ENCODE peak calls at places on chromosomes 2 and 18, in eight cellular contexts. One of them, this sample, is unnamed.
A peak's percentile ranks its signal among the peaks of the same experiment; 100 is the strongest.

GRCh38 chr2:148493822-148494563 is 150.6 kb upstream of the EPC2 start:
- DNase-seq in ascending aorta: no peak
- DNase-seq in amniotic epithelial cell: no peak
- DNase-seq in anterior cingulate cortex: no peak
- DNase-seq in Calu3: no peak
- DNase-seq in endothelial cell: no peak
- DNase-seq in SK-N-DZ: no peak
- DNase-seq in neural crest cell: no peak
- DNase-seq in this sample: no peak

GRCh38 chr2:5696351-5696740 is 4.2 kb downstream of the SOX11 start:
- DNase-seq in neural crest cell: peak; percentile 32
- DNase-seq in amniotic epithelial cell: peak; percentile 28
- DNase-seq in ascending aorta: no peak
- DNase-seq in Calu3: no peak
- DNase-seq in anterior cingulate cortex: no peak
- DNase-seq in endothelial cell: peak; percentile 47
- DNase-seq in SK-N-DZ: no peak
- DNase-seq in this sample: no peak

GRCh38 chr2:240655931-240656886 is 26.5 kb downstream of the AQP12B start:
- DNase-seq in Calu3: no peak
- DNase-seq in ascending aorta: no peak
- DNase-seq in anterior cingulate cortex: no peak
- DNase-seq in SK-N-DZ: no peak
- DNase-seq in endothelial cell: no peak
- DNase-seq in neural crest cell: no peak
- DNase-seq in amniotic epithelial cell: peak; percentile 18
- DNase-seq in this sample: no peak

GRCh38 chr2:88835726-88836125 is 144.3 kb downstream of the RPIA start:
- DNase-seq in anterior cingulate cortex: no peak
- DNase-seq in Calu3: no peak
- DNase-seq in ascending aorta: no peak
- DNase-seq in amniotic epithelial cell: no peak
- DNase-seq in endothelial cell: no peak
- DNase-seq in neural crest cell: no peak
- DNase-seq in SK-N-DZ: no peak
- DNase-seq in this sample: no peak

GRCh38 chr18:31230495-31230894 is 67.8 kb upstream of the DSC1 start:
- DNase-seq in amniotic epithelial cell: peak; percentile 58
- DNase-seq in anterior cingulate cortex: no peak
- DNase-seq in Calu3: peak; percentile 29
- DNase-seq in ascending aorta: no peak
- DNase-seq in endothelial cell: no peak
- DNase-seq in SK-N-DZ: no peak
- DNase-seq in neural crest cell: no peak
- DNase-seq in this sample: peak; percentile 57

GRCh38 chr2:231611273-231612198 is 18.9 kb downstream of the TEX44 start:
- DNase-seq in ascending aorta: peak; percentile 64
- DNase-seq in neural crest cell: no peak
- DNase-seq in Calu3: peak; percentile 74
- DNase-seq in amniotic epithelial cell: peak; percentile 79
- DNase-seq in SK-N-DZ: no peak
- DNase-seq in endothelial cell: peak; percentile 46
- DNase-seq in anterior cingulate cortex: no peak
- DNase-seq in this sample: peak; percentile 76

GRCh38 chr18:28766721-28767120 is 589.8 kb upstream of the CDH2 start:
- DNase-seq in amniotic epithelial cell: no peak
- DNase-seq in SK-N-DZ: no peak
- DNase-seq in neural crest cell: no peak
- DNase-seq in anterior cingulate cortex: no peak
- DNase-seq in endothelial cell: no peak
- DNase-seq in Calu3: no peak
- DNase-seq in ascending aorta: no peak
- DNase-seq in this sample: no peak

GRCh38 chr2:11389551-11390528 is 45.4 kb upstream of the ROCK2 start:
- DNase-seq in Calu3: peak; percentile 87
- DNase-seq in amniotic epithelial cell: peak; percentile 90
- DNase-seq in anterior cingulate cortex: no peak
- DNase-seq in endothelial cell: no peak
- DNase-seq in SK-N-DZ: no peak
- DNase-seq in ascending aorta: no peak
- DNase-seq in neural crest cell: no peak
- DNase-seq in this sample: peak; percentile 83

GRCh38 chr2:33083671-33084387 is 137.1 kb downstream of the LTBP1 start:
- DNase-seq in neural crest cell: no peak
- DNase-seq in SK-N-DZ: no peak
- DNase-seq in Calu3: no peak
- DNase-seq in endothelial cell: no peak
- DNase-seq in anterior cingulate cortex: no peak
- DNase-seq in amniotic epithelial cell: no peak
- DNase-seq in ascending aorta: no peak
- DNase-seq in this sample: no peak

GRCh38 chr2:64640153-64641044 is 13.3 kb downstream of the SERTAD2 start:
- DNase-seq in neural crest cell: no peak
- DNase-seq in anterior cingulate cortex: no peak
- DNase-seq in Calu3: no peak
- DNase-seq in ascending aorta: no peak
- DNase-seq in amniotic epithelial cell: no peak
- DNase-seq in SK-N-DZ: no peak
- DNase-seq in endothelial cell: no peak
- DNase-seq in this sample: no peak

GRCh38 chr2:10014418-10015190 is 28.7 kb upstream of the KLF11 start:
- DNase-seq in Calu3: no peak
- DNase-seq in ascending aorta: no peak
- DNase-seq in SK-N-DZ: no peak
- DNase-seq in anterior cingulate cortex: no peak
- DNase-seq in neural crest cell: no peak
- DNase-seq in endothelial cell: no peak
- DNase-seq in amniotic epithelial cell: no peak
- DNase-seq in this sample: no peak

GRCh38 chr18:43563780-43564179 is 286.5 kb upstream of the SYT4 start:
- DNase-seq in ascending aorta: no peak
- DNase-seq in neural crest cell: peak; percentile 32
- DNase-seq in Calu3: peak; percentile 51
- DNase-seq in endothelial cell: peak; percentile 52
- DNase-seq in anterior cingulate cortex: no peak
- DNase-seq in amniotic epithelial cell: peak; percentile 16
- DNase-seq in SK-N-DZ: peak; percentile 59
- DNase-seq in this sample: no peak

This sample was measured in NCI-H226.